ENCODE peak calls at places on chromosomes 2 and 18, in ten cellular contexts. J is A549, G is lower leg skin, V is body of pancreas, Q is right lobe of liver, H is K562, X is H1, M is HCT116, W is adrenal gland, R is heart left ventricle. A is an unnamed sample.

GRCh38 chr2:30527859-30528258 is 80.8 kb downstream of the LCLAT1 start:
- DNase-seq in J (no peak), G (no peak), V (no peak), Q (peak), H (no peak), X (no peak), M (no peak), W (no peak), R (no peak), A (no peak)

GRCh38 chr18:79856119-79857080 is 58.7 kb downstream of the KCNG2 start:
- DNase-seq in J (peak), G (no peak), V (peak), Q (no peak), H (no peak), X (peak), M (no peak), W (peak), R (no peak), A (no peak)

GRCh38 chr2:239789711-239790110 is 235.4 kb downstream of the NDUFA10 start:
- DNase-seq in J (no peak), G (no peak), V (no peak), Q (no peak), H (no peak), X (peak), M (no peak), W (no peak), R (no peak), A (peak)

GRCh38 chr2:184743096-184743495 is 144.8 kb downstream of the ZNF804A start:
- DNase-seq in J (no peak), G (no peak), V (no peak), Q (no peak), H (no peak), X (no peak), M (no peak), W (no peak), R (no peak), A (no peak)

GRCh38 chr2:168443818-168444217 is 12.3 kb upstream of the CERS6 start:
- DNase-seq in J (no peak), G (no peak), V (no peak), Q (no peak), H (no peak), X (no peak), M (no peak), W (no peak), R (no peak), A (no peak)

GRCh38 chr18:21391074-21391673 is 149.1 kb downstream of the GREB1L start:
- DNase-seq in J (peak), G (no peak), V (no peak), Q (no peak), H (no peak), X (no peak), M (peak), W (no peak), R (no peak), A (no peak)

GRCh38 chr18:67425724-67426123 is 90.8 kb downstream of the DSEL start:
- DNase-seq in J (peak), G (no peak), V (no peak), Q (no peak), H (no peak), X (no peak), M (no peak), W (no peak), R (no peak), A (no peak)

GRCh38 chr18:3177902-3178687 is 41.7 kb downstream of the MYOM1 start:
- DNase-seq in J (no peak), G (peak), V (peak), Q (peak), H (peak), X (no peak), M (no peak), W (peak), R (peak), A (peak)

GRCh38 chr18:54720590-54720989 is 107.7 kb upstream of the RAB27B start:
- DNase-seq in J (no peak), G (no peak), V (no peak), Q (no peak), H (no peak), X (no peak), M (no peak), W (no peak), R (no peak), A (no peak)

GRCh38 chr18:59814872-59815271 is 84.9 kb upstream of the PMAIP1 start:
- DNase-seq in J (no peak), G (no peak), V (peak), Q (no peak), H (no peak), X (no peak), M (no peak), W (no peak), R (no peak), A (no peak)

DNA sequence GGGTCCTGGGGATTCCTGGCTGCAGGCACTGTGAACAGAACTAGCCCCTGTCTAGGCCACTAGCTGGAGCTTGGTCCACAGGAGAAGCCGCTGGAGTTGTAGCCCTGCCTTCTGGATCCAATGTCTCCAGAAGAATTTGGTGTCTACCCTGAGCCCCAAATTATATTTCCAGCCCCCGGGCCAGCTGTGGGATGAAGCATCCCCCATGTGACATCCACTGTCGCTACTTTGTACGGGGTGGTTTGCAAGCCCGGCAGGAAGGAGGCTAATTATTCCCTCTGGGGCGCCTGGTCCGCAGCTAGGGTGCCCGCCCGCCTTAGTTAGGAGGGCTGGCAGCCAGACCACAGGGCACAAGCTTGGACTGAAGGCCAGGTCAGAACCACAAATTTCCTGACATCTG is 106.5 kb downstream of the SMAD7 start:
- DNase-seq in J (no peak), G (no peak), V (no peak), Q (no peak), H (no peak), X (no peak), M (no peak), W (peak), R (no peak), A (no peak)
- TF ChIP-seq POLR2A in J (no peak), G (no peak), V (no peak), Q (no peak), H (no peak), X (no peak), M (no peak), W (no peak), R (no peak), A (no peak)

GRCh38 chr2:102141011-102141914 is 1.3 kb upstream of the IL1R1 start:
- DNase-seq in J (no peak), G (peak), V (no peak), Q (peak), H (no peak), X (peak), M (no peak), W (peak), R (no peak), A (peak)

GRCh38 chr2:102144128-102144527 is 1.6 kb downstream of the IL1R1 start:
- DNase-seq in J (no peak), G (peak), V (no peak), Q (no peak), H (no peak), X (no peak), M (no peak), W (peak), R (no peak), A (no peak)

GRCh38 chr2:102143450-102143985 is 972 bp downstream of the IL1R1 start:
- DNase-seq in J (no peak), G (peak), V (no peak), Q (no peak), H (peak), X (no peak), M (no peak), W (peak), R (peak), A (no peak)

GRCh38 chr2:102141915-102142828 is at the start of gene IL1R1:
- DNase-seq in J (peak), G (peak), V (peak), Q (peak), H (peak), X (peak), M (no peak), W (peak), R (peak), A (peak)

DNA sequence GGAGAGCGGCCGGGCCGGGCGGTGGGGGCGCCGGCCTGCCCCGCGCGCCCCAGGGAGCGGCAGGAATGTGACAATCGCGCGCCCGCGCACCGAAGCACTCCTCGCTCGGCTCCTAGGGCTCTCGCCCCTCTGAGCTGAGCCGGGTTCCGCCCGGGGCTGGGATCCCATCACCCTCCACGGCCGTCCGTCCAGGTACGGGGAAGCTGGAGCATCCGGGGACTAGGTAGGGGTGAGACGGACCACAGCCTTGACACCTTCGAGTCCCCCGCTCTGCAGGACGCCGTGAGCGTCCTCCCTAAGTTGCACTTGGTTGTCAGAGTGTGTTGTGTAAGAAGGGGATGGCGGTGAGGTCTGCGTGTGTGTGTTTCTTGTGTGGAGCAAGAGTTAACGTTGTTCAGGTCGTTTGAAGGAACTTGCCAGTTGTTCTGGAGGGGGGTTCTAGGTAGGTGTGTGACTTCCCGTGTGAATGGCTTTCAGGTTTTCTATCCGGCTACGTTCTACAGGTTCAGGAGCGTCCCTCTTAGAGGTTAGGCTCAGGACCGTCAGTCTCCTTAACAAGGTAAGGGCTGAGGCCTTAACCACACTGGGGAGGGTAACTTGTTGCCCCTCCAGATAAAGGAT is 393 bp downstream of the IL1R1 start:
- DNase-seq in J (peak), G (peak), V (peak), Q (peak), H (peak), X (peak), M (no peak), W (no peak), R (no peak), A (peak)
- TF ChIP-seq POLR2A in J (no peak), G (no peak), V (no peak), Q (peak), H (no peak), X (no peak), M (no peak), W (peak), R (no peak), A (no peak)

GRCh38 chr2:68766378-68766845 is 31.8 kb downstream of the ARHGAP25 start:
- DNase-seq in J (no peak), G (peak), V (peak), Q (peak), H (peak), X (no peak), M (no peak), W (peak), R (no peak), A (no peak)
- TF ChIP-seq POLR2A in J (no peak), G (no peak), V (no peak), Q (no peak), H (no peak), X (no peak), M (no peak), W (no peak), R (no peak), A (no peak)

DNA sequence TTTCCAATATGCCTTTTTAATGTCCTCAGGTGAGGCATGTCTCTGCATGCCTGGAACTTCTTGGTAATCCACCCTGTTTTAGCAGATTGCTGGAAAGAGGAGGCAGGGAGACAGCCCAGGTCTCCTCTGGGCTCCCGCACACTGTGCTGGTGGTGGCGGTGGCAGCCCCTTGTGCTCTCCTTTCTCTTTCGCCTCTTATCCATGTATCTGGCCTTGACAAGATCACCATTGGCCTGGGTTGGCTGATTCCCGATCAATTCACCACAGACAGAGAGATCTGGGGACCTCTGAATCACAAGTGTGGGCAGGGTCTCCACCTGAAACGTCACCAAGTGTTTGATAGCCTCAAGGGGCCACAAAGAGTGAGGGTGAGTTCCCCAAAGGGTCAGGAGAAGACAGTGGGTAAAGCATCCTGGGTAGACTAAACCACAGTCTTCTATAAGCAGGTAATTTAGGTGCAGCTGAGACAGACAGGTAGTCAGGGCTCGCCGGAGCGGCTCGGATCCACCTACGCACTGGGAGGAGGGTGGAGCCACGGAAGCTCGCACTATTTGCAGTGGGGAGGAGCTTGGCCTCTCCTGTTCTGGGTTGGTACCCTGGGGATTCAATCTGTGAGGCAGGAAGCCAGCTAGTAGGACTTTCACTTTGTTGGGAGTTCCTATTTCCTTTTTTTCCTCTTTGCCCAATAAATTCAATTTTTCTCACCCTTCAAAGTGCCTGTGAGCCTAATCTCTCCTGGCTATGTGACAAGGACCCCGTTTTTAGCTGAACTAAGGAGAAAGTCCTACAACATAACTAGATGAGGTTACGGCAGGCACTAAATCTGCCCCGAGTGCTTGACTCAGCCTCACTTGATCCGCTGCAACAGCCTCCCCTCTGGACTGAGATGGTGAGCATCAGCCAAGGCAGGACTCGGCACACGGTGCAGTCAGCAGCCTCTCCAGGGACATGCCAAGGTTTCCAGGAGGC is 57.6 kb downstream of the SLC4A3 start:
- DNase-seq in J (no peak), G (peak), V (peak), Q (peak), H (peak), X (peak), M (peak), W (peak), R (peak), A (peak)
- TF ChIP-seq POLR2A in J (no peak), G (no peak), V (peak), Q (peak), H (peak), X (peak), M (peak), W (no peak), R (no peak), A (peak)

GRCh38 chr2:11257078-11257477 is 87.4 kb downstream of the ROCK2 start:
- DNase-seq in J (no peak), G (no peak), V (no peak), Q (no peak), H (no peak), X (no peak), M (no peak), W (no peak), R (no peak), A (no peak)
- TF ChIP-seq POLR2A in J (no peak), G (no peak), V (no peak), Q (no peak), H (no peak), X (no peak), M (no peak), W (no peak), R (no peak), A (no peak)

GRCh38 chr2:167187049-167187727 is 298.9 kb downstream of the XIRP2 start:
- DNase-seq in J (no peak), G (no peak), V (no peak), Q (no peak), H (no peak), X (no peak), M (no peak), W (no peak), R (no peak), A (no peak)
- TF ChIP-seq POLR2A in J (no peak), G (no peak), V (no peak), Q (no peak), H (no peak), X (no peak), M (no peak), W (no peak), R (peak), A (no peak)

DNA sequence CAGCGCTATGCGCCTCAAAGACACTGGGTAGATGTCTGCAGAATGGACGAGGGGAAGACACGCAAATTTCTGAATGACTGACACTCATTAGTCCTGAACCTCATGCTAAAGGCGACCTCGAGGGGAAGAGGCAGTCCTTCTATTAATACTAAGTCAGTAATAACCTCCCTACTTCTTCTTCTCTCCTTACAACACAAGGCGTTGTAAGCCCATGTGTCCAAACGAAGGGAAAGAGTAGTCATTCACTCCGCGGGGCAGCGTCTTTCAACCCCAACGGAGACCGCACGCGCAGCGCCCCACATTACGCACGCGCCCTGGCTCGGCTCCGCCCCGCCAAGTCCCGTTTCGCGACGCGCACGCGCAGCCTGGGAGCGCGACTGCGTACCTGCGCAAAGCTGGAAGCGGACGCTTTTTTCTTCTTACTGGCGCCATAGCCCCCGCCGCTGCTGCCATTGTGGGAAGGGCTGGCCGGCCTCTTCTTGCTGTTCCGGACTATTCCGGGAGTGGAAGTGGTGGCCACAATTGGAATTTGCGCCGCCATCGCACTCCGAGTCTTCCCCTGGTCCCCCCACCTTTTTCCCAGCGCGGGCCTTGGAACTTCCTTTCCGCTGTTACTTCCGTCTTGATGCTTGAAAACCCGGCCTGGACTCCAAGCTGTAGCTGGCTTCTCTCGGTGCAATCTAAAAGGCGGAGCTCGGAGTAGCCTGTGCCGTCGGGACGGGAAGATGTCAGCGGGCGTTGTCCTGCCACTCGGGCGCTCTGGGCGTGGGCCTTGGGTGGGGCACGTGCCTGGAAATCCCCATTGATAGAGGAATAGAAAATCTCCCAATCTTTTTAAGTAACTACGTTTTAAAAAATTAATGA is at the start of gene INO80C:
- DNase-seq in J (peak), G (peak), V (peak), Q (peak), H (peak), X (peak), M (peak), W (peak), R (peak), A (peak)
- TF ChIP-seq POLR2A in J (peak), G (no peak), V (peak), Q (peak), H (peak), X (peak), M (peak), W (peak), R (peak), A (peak)